ENCODE peak calls at places on chromosomes 3 and 15, in ten cellular contexts. One of them, this sample, is unnamed.

GRCh38 chr3:8567784-8568575 is 66.4 kb downstream of the LMCD1 start:
- DNase-seq in AG04450: no peak
- DNase-seq in RWPE1: no peak
- DNase-seq in activated B cell treated with CpG ODN at 0.5 μM for 24 hours: no peak
- DNase-seq in foreskin fibroblast: no peak
- DNase-seq in thoracic aorta: no peak
- DNase-seq in psoas muscle: no peak
- DNase-seq in heart left ventricle: no peak
- DNase-seq in nephron progenitor cell: no peak
- DNase-seq in ovary: no peak
- DNase-seq in this sample: no peak

GRCh38 chr3:33111581-33111980 is 2.2 kb upstream of the CRTAP start:
- DNase-seq in nephron progenitor cell: no peak
- DNase-seq in thoracic aorta: no peak
- DNase-seq in psoas muscle: no peak
- DNase-seq in ovary: no peak
- DNase-seq in heart left ventricle: no peak
- DNase-seq in RWPE1: no peak
- DNase-seq in AG04450: no peak
- DNase-seq in foreskin fibroblast: no peak
- DNase-seq in activated B cell treated with CpG ODN at 0.5 μM for 24 hours: no peak
- DNase-seq in this sample: peak; percentile 6

GRCh38 chr3:56291953-56292352 is 176.3 kb downstream of the ERC2 start:
- DNase-seq in nephron progenitor cell: no peak
- DNase-seq in activated B cell treated with CpG ODN at 0.5 μM for 24 hours: no peak
- DNase-seq in AG04450: no peak
- DNase-seq in ovary: no peak
- DNase-seq in RWPE1: no peak
- DNase-seq in thoracic aorta: no peak
- DNase-seq in foreskin fibroblast: no peak
- DNase-seq in heart left ventricle: no peak
- DNase-seq in psoas muscle: no peak
- DNase-seq in this sample: no peak

GRCh38 chr3:196214783-196215441 is 1.4 kb upstream of the SLC51A start:
- DNase-seq in psoas muscle: no peak
- DNase-seq in AG04450: no peak
- DNase-seq in ovary: peak; percentile 65
- DNase-seq in heart left ventricle: no peak
- DNase-seq in activated B cell treated with CpG ODN at 0.5 μM for 24 hours: no peak
- DNase-seq in RWPE1: no peak
- DNase-seq in nephron progenitor cell: no peak
- DNase-seq in thoracic aorta: no peak
- DNase-seq in foreskin fibroblast: no peak
- DNase-seq in this sample: no peak

GRCh38 chr15:70086636-70087035 is 11.1 kb downstream of the TLE3 start:
- DNase-seq in RWPE1: no peak
- DNase-seq in nephron progenitor cell: no peak
- DNase-seq in ovary: no peak
- DNase-seq in AG04450: no peak
- DNase-seq in thoracic aorta: no peak
- DNase-seq in activated B cell treated with CpG ODN at 0.5 μM for 24 hours: no peak
- DNase-seq in foreskin fibroblast: no peak
- DNase-seq in heart left ventricle: peak; percentile 18
- DNase-seq in psoas muscle: no peak
- DNase-seq in this sample: no peak

GRCh38 chr3:144760831-144761230 is 789.2 kb downstream of the DIPK2A start:
- DNase-seq in ovary: no peak
- DNase-seq in RWPE1: no peak
- DNase-seq in activated B cell treated with CpG ODN at 0.5 μM for 24 hours: no peak
- DNase-seq in psoas muscle: no peak
- DNase-seq in foreskin fibroblast: peak; percentile 48
- DNase-seq in thoracic aorta: no peak
- DNase-seq in AG04450: no peak
- DNase-seq in nephron progenitor cell: no peak
- DNase-seq in heart left ventricle: no peak
- DNase-seq in this sample: no peak

GRCh38 chr15:95522533-95522932 is 808.0 kb upstream of the NR2F2 start:
- DNase-seq in AG04450: no peak
- DNase-seq in psoas muscle: no peak
- DNase-seq in RWPE1: no peak
- DNase-seq in activated B cell treated with CpG ODN at 0.5 μM for 24 hours: no peak
- DNase-seq in foreskin fibroblast: peak; percentile 28
- DNase-seq in thoracic aorta: no peak
- DNase-seq in ovary: no peak
- DNase-seq in nephron progenitor cell: no peak
- DNase-seq in heart left ventricle: no peak
- DNase-seq in this sample: no peak

GRCh38 chr15:65916664-65917406 is 47.5 kb downstream of the RAB11A start:
- DNase-seq in RWPE1: peak; percentile 45
- DNase-seq in AG04450: peak; percentile 24
- DNase-seq in heart left ventricle: no peak
- DNase-seq in thoracic aorta: no peak
- DNase-seq in psoas muscle: peak; percentile 49
- DNase-seq in ovary: peak; percentile 75
- DNase-seq in foreskin fibroblast: peak; percentile 84
- DNase-seq in activated B cell treated with CpG ODN at 0.5 μM for 24 hours: peak; percentile 64
- DNase-seq in nephron progenitor cell: peak; percentile 81
- DNase-seq in this sample: no peak

GRCh38 chr15:80924278-80924677 is 65.3 kb downstream of the MESD start:
- DNase-seq in activated B cell treated with CpG ODN at 0.5 μM for 24 hours: no peak
- DNase-seq in psoas muscle: no peak
- DNase-seq in RWPE1: no peak
- DNase-seq in heart left ventricle: no peak
- DNase-seq in ovary: no peak
- DNase-seq in AG04450: no peak
- DNase-seq in thoracic aorta: no peak
- DNase-seq in foreskin fibroblast: no peak
- DNase-seq in nephron progenitor cell: no peak
- DNase-seq in this sample: no peak

GRCh38 chr3:188361888-188362287 is 207.9 kb downstream of the LPP start:
- DNase-seq in foreskin fibroblast: no peak
- DNase-seq in psoas muscle: no peak
- DNase-seq in RWPE1: no peak
- DNase-seq in ovary: no peak
- DNase-seq in thoracic aorta: no peak
- DNase-seq in activated B cell treated with CpG ODN at 0.5 μM for 24 hours: no peak
- DNase-seq in nephron progenitor cell: no peak
- DNase-seq in heart left ventricle: no peak
- DNase-seq in AG04450: no peak
- DNase-seq in this sample: no peak

GRCh38 chr3:66638717-66639116 is 137.9 kb upstream of the LRIG1 start:
- DNase-seq in nephron progenitor cell: no peak
- DNase-seq in activated B cell treated with CpG ODN at 0.5 μM for 24 hours: no peak
- DNase-seq in heart left ventricle: no peak
- DNase-seq in thoracic aorta: no peak
- DNase-seq in foreskin fibroblast: no peak
- DNase-seq in psoas muscle: no peak
- DNase-seq in AG04450: no peak
- DNase-seq in ovary: no peak
- DNase-seq in RWPE1: no peak
- DNase-seq in this sample: no peak

GRCh38 chr3:117548600-117548999 is 839.0 kb downstream of the TUSC7 start:
- DNase-seq in ovary: no peak
- DNase-seq in nephron progenitor cell: no peak
- DNase-seq in thoracic aorta: no peak
- DNase-seq in foreskin fibroblast: peak; percentile 59
- DNase-seq in AG04450: no peak
- DNase-seq in psoas muscle: no peak
- DNase-seq in RWPE1: no peak
- DNase-seq in heart left ventricle: no peak
- DNase-seq in activated B cell treated with CpG ODN at 0.5 μM for 24 hours: no peak
- DNase-seq in this sample: no peak

GRCh38 chr3:12286927-12287726 is 1.7 kb upstream of the PPARG start:
- DNase-seq in thoracic aorta: no peak
- DNase-seq in ovary: peak; percentile 75
- DNase-seq in activated B cell treated with CpG ODN at 0.5 μM for 24 hours: no peak
- DNase-seq in heart left ventricle: peak; percentile 73
- DNase-seq in foreskin fibroblast: peak; percentile 67
- DNase-seq in AG04450: no peak
- DNase-seq in psoas muscle: peak; percentile 20
- DNase-seq in nephron progenitor cell: peak; percentile 48
- DNase-seq in RWPE1: no peak
- DNase-seq in this sample: no peak
- TF ChIP-seq CTCF in thoracic aorta: no peak
- TF ChIP-seq CTCF in ovary: no peak
- TF ChIP-seq CTCF in activated B cell treated with CpG ODN at 0.5 μM for 24 hours: no peak
- TF ChIP-seq CTCF in heart left ventricle: no peak
- TF ChIP-seq CTCF in foreskin fibroblast: no peak
- TF ChIP-seq CTCF in AG04450: peak; percentile 21
- TF ChIP-seq CTCF in psoas muscle: no peak
- TF ChIP-seq CTCF in nephron progenitor cell: no peak
- TF ChIP-seq CTCF in RWPE1: peak; percentile 20
- TF ChIP-seq CTCF in this sample: peak; percentile 27

GRCh38 chr15:56445746-56446145 is 19.2 kb downstream of the MNS1 start:
- DNase-seq in psoas muscle: no peak
- DNase-seq in RWPE1: no peak
- DNase-seq in ovary: no peak
- DNase-seq in foreskin fibroblast: no peak
- DNase-seq in nephron progenitor cell: no peak
- DNase-seq in heart left ventricle: no peak
- DNase-seq in AG04450: no peak
- DNase-seq in thoracic aorta: no peak
- DNase-seq in activated B cell treated with CpG ODN at 0.5 μM for 24 hours: no peak
- DNase-seq in this sample: no peak

GRCh38 chr15:56442354-56442753 is 22.6 kb downstream of the MNS1 start:
- DNase-seq in heart left ventricle: no peak
- DNase-seq in psoas muscle: no peak
- DNase-seq in thoracic aorta: no peak
- DNase-seq in activated B cell treated with CpG ODN at 0.5 μM for 24 hours: no peak
- DNase-seq in ovary: no peak
- DNase-seq in foreskin fibroblast: no peak
- DNase-seq in nephron progenitor cell: no peak
- DNase-seq in AG04450: no peak
- DNase-seq in RWPE1: no peak
- DNase-seq in this sample: no peak

GRCh38 chr15:56440226-56440770 is 24.6 kb downstream of the MNS1 start:
- DNase-seq in foreskin fibroblast: no peak
- DNase-seq in nephron progenitor cell: no peak
- DNase-seq in psoas muscle: no peak
- DNase-seq in AG04450: no peak
- DNase-seq in RWPE1: peak; percentile 8
- DNase-seq in thoracic aorta: no peak
- DNase-seq in heart left ventricle: no peak
- DNase-seq in ovary: no peak
- DNase-seq in activated B cell treated with CpG ODN at 0.5 μM for 24 hours: no peak
- DNase-seq in this sample: no peak
- TF ChIP-seq CTCF in foreskin fibroblast: no peak
- TF ChIP-seq CTCF in nephron progenitor cell: no peak
- TF ChIP-seq CTCF in psoas muscle: no peak
- TF ChIP-seq CTCF in AG04450: no peak
- TF ChIP-seq CTCF in RWPE1: no peak
- TF ChIP-seq CTCF in thoracic aorta: no peak
- TF ChIP-seq CTCF in heart left ventricle: no peak
- TF ChIP-seq CTCF in ovary: no peak
- TF ChIP-seq CTCF in activated B cell treated with CpG ODN at 0.5 μM for 24 hours: no peak
- TF ChIP-seq CTCF in this sample: no peak

DNA sequence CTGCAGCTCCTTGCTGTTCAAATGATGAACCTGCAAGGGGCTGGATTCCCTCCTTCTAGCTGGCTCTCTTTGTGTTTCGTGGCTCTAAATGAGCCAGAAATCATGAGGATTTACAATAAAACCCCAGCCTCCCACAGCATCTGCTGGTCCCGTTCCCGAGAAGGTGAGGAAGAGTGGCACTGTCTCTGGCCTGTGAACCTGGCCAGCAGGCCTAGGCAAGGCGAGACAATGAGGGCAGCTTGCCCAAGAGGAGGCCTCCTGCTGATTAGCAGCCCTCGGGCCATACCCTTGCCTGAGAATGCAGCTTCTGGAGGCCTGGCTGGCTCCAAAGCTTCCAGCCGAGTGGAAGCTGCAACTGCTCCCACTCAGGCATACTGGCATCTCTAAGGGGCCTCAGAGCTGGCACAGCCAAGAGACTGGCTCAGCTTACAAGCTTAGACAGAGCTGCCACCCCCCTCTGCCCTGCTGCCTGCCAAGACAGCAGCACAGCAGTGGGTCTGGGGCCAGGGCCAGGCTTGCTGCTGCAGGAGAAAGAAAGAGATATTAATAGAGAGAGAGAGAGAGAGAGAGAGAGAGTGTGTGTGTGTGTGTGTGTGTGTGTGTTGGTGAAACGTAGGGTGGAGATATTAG is 76.5 kb downstream of the HMG20A start:
- DNase-seq in activated B cell treated with CpG ODN at 0.5 μM for 24 hours: no peak
- DNase-seq in ovary: peak; percentile 68
- DNase-seq in foreskin fibroblast: peak; percentile 64
- DNase-seq in AG04450: no peak
- DNase-seq in psoas muscle: peak; percentile 72
- DNase-seq in heart left ventricle: peak; percentile 86
- DNase-seq in RWPE1: no peak
- DNase-seq in thoracic aorta: no peak
- DNase-seq in nephron progenitor cell: no peak
- DNase-seq in this sample: peak; percentile 94
- TF ChIP-seq CTCF in activated B cell treated with CpG ODN at 0.5 μM for 24 hours: no peak
- TF ChIP-seq CTCF in ovary: no peak
- TF ChIP-seq CTCF in foreskin fibroblast: no peak
- TF ChIP-seq CTCF in AG04450: no peak
- TF ChIP-seq CTCF in psoas muscle: no peak
- TF ChIP-seq CTCF in heart left ventricle: peak; percentile 45
- TF ChIP-seq CTCF in RWPE1: peak; percentile 73
- TF ChIP-seq CTCF in thoracic aorta: no peak
- TF ChIP-seq CTCF in nephron progenitor cell: no peak
- TF ChIP-seq CTCF in this sample: no peak

GRCh38 chr3:129050556-129051295 is 9.9 kb upstream of the GP9 start:
- DNase-seq in RWPE1: no peak
- DNase-seq in nephron progenitor cell: no peak
- DNase-seq in psoas muscle: no peak
- DNase-seq in thoracic aorta: no peak
- DNase-seq in ovary: peak; percentile 28
- DNase-seq in heart left ventricle: no peak
- DNase-seq in foreskin fibroblast: no peak
- DNase-seq in AG04450: no peak
- DNase-seq in activated B cell treated with CpG ODN at 0.5 μM for 24 hours: no peak
- DNase-seq in this sample: no peak

GRCh38 chr3:129047553-129047839 is 13.1 kb upstream of the GP9 start:
- DNase-seq in heart left ventricle: no peak
- DNase-seq in activated B cell treated with CpG ODN at 0.5 μM for 24 hours: no peak
- DNase-seq in psoas muscle: no peak
- DNase-seq in ovary: no peak
- DNase-seq in AG04450: no peak
- DNase-seq in RWPE1: no peak
- DNase-seq in nephron progenitor cell: no peak
- DNase-seq in thoracic aorta: no peak
- DNase-seq in foreskin fibroblast: no peak
- DNase-seq in this sample: no peak

GRCh38 chr3:129045675-129046036 is 14.9 kb upstream of the GP9 start:
- DNase-seq in ovary: peak; percentile 52
- DNase-seq in nephron progenitor cell: no peak
- DNase-seq in foreskin fibroblast: peak; percentile 36
- DNase-seq in activated B cell treated with CpG ODN at 0.5 μM for 24 hours: no peak
- DNase-seq in RWPE1: no peak
- DNase-seq in heart left ventricle: peak; percentile 76
- DNase-seq in AG04450: no peak
- DNase-seq in psoas muscle: peak; percentile 57
- DNase-seq in thoracic aorta: no peak
- DNase-seq in this sample: no peak

GRCh38 chr3:129046732-129047552 is 13.6 kb upstream of the GP9 start:
- DNase-seq in foreskin fibroblast: no peak
- DNase-seq in thoracic aorta: no peak
- DNase-seq in heart left ventricle: no peak
- DNase-seq in ovary: no peak
- DNase-seq in activated B cell treated with CpG ODN at 0.5 μM for 24 hours: no peak
- DNase-seq in RWPE1: no peak
- DNase-seq in AG04450: no peak
- DNase-seq in psoas muscle: peak; percentile 10
- DNase-seq in nephron progenitor cell: no peak
- DNase-seq in this sample: no peak

GRCh38 chr3:129046037-129046731 is 14.4 kb upstream of the GP9 start:
- DNase-seq in ovary: no peak
- DNase-seq in psoas muscle: peak; percentile 13
- DNase-seq in nephron progenitor cell: no peak
- DNase-seq in activated B cell treated with CpG ODN at 0.5 μM for 24 hours: no peak
- DNase-seq in foreskin fibroblast: no peak
- DNase-seq in AG04450: no peak
- DNase-seq in heart left ventricle: no peak
- DNase-seq in RWPE1: no peak
- DNase-seq in thoracic aorta: no peak
- DNase-seq in this sample: no peak
- TF ChIP-seq CTCF in ovary: no peak
- TF ChIP-seq CTCF in psoas muscle: no peak
- TF ChIP-seq CTCF in nephron progenitor cell: no peak
- TF ChIP-seq CTCF in activated B cell treated with CpG ODN at 0.5 μM for 24 hours: no peak
- TF ChIP-seq CTCF in foreskin fibroblast: no peak
- TF ChIP-seq CTCF in AG04450: no peak
- TF ChIP-seq CTCF in heart left ventricle: no peak
- TF ChIP-seq CTCF in RWPE1: no peak
- TF ChIP-seq CTCF in thoracic aorta: no peak
- TF ChIP-seq CTCF in this sample: no peak